ENCODE peak calls at places on chromosomes 11 and 22, in seven cellular contexts. One of them, this sample, is unnamed.

GRCh38 chr11:66112640-66113098 is 42.6 kb downstream of the PACS1 start:
- DNase-seq in colonic mucosa: no peak
- DNase-seq in GM12878: no peak
- DNase-seq in K562: no peak
- DNase-seq in kidney: no peak
- DNase-seq in fibroblast of lung: peak
- DNase-seq in Karpas-422: peak
- DNase-seq in this sample: peak

GRCh38 chr11:34356576-34356917 is 1.3 kb downstream of the ABTB2 start:
- DNase-seq in colonic mucosa: no peak
- DNase-seq in GM12878: no peak
- DNase-seq in K562: no peak
- DNase-seq in kidney: peak
- DNase-seq in fibroblast of lung: peak
- DNase-seq in Karpas-422: no peak
- DNase-seq in this sample: peak

GRCh38 chr11:21774212-21774611 is 418.7 kb upstream of the ANO5 start:
- DNase-seq in colonic mucosa: no peak
- DNase-seq in GM12878: no peak
- DNase-seq in K562: no peak
- DNase-seq in kidney: no peak
- DNase-seq in fibroblast of lung: peak
- DNase-seq in Karpas-422: no peak
- DNase-seq in this sample: peak

GRCh38 chr11:35932641-35933571 is 11.0 kb upstream of the LDLRAD3 start:
- DNase-seq in colonic mucosa: no peak
- DNase-seq in GM12878: no peak
- DNase-seq in K562: no peak
- DNase-seq in kidney: no peak
- DNase-seq in fibroblast of lung: peak
- DNase-seq in Karpas-422: no peak
- DNase-seq in this sample: no peak

GRCh38 chr22:45452565-45453449 is 39.3 kb downstream of the RIBC2 start:
- DNase-seq in colonic mucosa: no peak
- DNase-seq in GM12878: no peak
- DNase-seq in K562: no peak
- DNase-seq in kidney: no peak
- DNase-seq in fibroblast of lung: peak
- DNase-seq in Karpas-422: no peak
- DNase-seq in this sample: peak

GRCh38 chr11:15685311-15685710 is 570.6 kb downstream of the INSC start:
- DNase-seq in colonic mucosa: peak
- DNase-seq in GM12878: no peak
- DNase-seq in K562: no peak
- DNase-seq in kidney: no peak
- DNase-seq in fibroblast of lung: peak
- DNase-seq in Karpas-422: no peak
- DNase-seq in this sample: no peak

GRCh38 chr22:49247194-49247924 is 580.3 kb downstream of the BRD1 start:
- DNase-seq in colonic mucosa: no peak
- DNase-seq in GM12878: no peak
- DNase-seq in K562: no peak
- DNase-seq in kidney: no peak
- DNase-seq in fibroblast of lung: no peak
- DNase-seq in Karpas-422: no peak
- DNase-seq in this sample: no peak

GRCh38 chr11:61138940-61139339 is 22.3 kb downstream of the VPS37C start:
- DNase-seq in colonic mucosa: no peak
- DNase-seq in GM12878: no peak
- DNase-seq in K562: no peak
- DNase-seq in kidney: peak
- DNase-seq in fibroblast of lung: peak
- DNase-seq in Karpas-422: no peak
- DNase-seq in this sample: peak

GRCh38 chr22:25757686-25758085 is 15.7 kb downstream of the MYO18B start:
- DNase-seq in colonic mucosa: no peak
- DNase-seq in GM12878: no peak
- DNase-seq in K562: no peak
- DNase-seq in kidney: no peak
- DNase-seq in fibroblast of lung: no peak
- DNase-seq in Karpas-422: no peak
- DNase-seq in this sample: no peak

DNA sequence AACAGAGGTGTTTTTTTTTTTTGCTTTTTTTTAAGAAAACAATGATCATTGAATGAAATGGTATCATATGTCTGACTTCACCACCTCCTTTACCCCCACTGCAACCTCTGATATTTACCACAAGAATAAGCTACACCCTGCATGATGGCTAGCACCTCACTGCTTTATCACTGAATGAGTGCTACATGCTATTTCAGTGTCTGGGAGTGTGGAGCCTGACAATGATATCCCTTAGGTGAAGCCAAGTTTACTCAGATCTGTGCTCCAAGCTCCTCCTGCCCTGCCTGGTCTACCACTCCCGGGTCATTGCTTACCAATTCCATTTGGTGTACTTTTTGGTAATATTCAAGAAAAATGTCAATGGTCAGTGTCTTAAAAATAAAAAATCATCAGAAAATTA is 21.1 kb downstream of the MMP20 start:
- DNase-seq in colonic mucosa: no peak
- DNase-seq in GM12878: no peak
- DNase-seq in K562: no peak
- DNase-seq in kidney: no peak
- DNase-seq in fibroblast of lung: no peak
- DNase-seq in Karpas-422: no peak
- DNase-seq in this sample: no peak
- H3K9ac ChIP-seq in colonic mucosa: no peak
- H3K9ac ChIP-seq in GM12878: no peak
- H3K9ac ChIP-seq in K562: no peak
- H3K9ac ChIP-seq in kidney: no peak
- H3K9ac ChIP-seq in fibroblast of lung: no peak
- H3K9ac ChIP-seq in Karpas-422: no peak
- H3K9ac ChIP-seq in this sample: no peak

GRCh38 chr22:22194931-22195264 is 49.7 kb upstream of the VPREB1 start:
- DNase-seq in colonic mucosa: no peak
- DNase-seq in GM12878: no peak
- DNase-seq in K562: no peak
- DNase-seq in kidney: no peak
- DNase-seq in fibroblast of lung: no peak
- DNase-seq in Karpas-422: no peak
- DNase-seq in this sample: no peak

GRCh38 chr22:22193923-22194322 is 50.7 kb upstream of the VPREB1 start:
- DNase-seq in colonic mucosa: no peak
- DNase-seq in GM12878: no peak
- DNase-seq in K562: no peak
- DNase-seq in kidney: no peak
- DNase-seq in fibroblast of lung: no peak
- DNase-seq in Karpas-422: no peak
- DNase-seq in this sample: no peak

GRCh38 chr22:22196018-22196533 is 48.5 kb upstream of the VPREB1 start:
- DNase-seq in colonic mucosa: no peak
- DNase-seq in GM12878: no peak
- DNase-seq in K562: no peak
- DNase-seq in kidney: no peak
- DNase-seq in fibroblast of lung: no peak
- DNase-seq in Karpas-422: peak
- DNase-seq in this sample: no peak

GRCh38 chr22:22196833-22197477 is 47.6 kb upstream of the VPREB1 start:
- DNase-seq in colonic mucosa: no peak
- DNase-seq in GM12878: no peak
- DNase-seq in K562: no peak
- DNase-seq in kidney: no peak
- DNase-seq in fibroblast of lung: no peak
- DNase-seq in Karpas-422: no peak
- DNase-seq in this sample: no peak

DNA sequence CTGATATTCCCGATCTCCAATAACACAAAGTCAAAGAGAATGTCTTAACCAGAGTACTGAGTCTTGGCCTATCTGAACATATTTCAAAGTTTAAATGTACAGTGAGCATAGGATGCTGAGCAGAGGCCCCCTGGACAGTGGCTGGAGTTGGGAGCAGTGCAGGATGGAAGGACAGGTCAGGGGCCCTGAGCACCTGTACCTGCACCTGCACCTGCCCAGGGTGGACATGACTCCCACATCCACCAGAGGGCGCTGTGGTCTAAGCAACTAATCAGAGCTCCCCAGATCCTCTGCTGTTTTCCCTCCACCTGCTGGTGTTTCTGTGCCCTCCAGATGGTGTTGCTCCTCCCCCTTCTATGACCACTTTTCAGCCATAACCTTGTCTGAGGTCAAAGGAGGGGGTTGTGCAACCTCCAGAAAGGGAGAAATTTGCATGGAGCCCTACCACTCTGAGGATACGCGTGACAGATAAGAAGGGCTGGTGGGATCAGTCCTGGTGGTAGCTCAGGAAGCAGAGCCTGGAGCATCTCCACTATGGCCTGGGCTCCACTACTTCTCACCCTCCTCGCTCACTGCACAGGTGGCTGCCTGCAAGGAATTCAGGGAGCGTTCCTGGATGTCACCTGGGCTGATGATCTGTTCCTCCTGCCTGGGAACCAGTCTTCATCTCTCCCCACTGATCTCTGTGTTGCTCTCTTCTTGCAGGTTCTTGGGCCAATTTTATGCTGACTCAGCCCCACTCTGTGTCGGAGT is 49.1 kb upstream of the VPREB1 start:
- DNase-seq in colonic mucosa: peak
- DNase-seq in GM12878: peak
- DNase-seq in K562: peak
- DNase-seq in kidney: no peak
- DNase-seq in fibroblast of lung: peak
- DNase-seq in Karpas-422: peak
- DNase-seq in this sample: peak
- H3K9ac ChIP-seq in colonic mucosa: no peak
- H3K9ac ChIP-seq in GM12878: peak
- H3K9ac ChIP-seq in K562: no peak
- H3K9ac ChIP-seq in kidney: no peak
- H3K9ac ChIP-seq in fibroblast of lung: no peak
- H3K9ac ChIP-seq in Karpas-422: peak
- H3K9ac ChIP-seq in this sample: no peak

GRCh38 chr22:43163241-43163795 is 12.0 kb downstream of the TSPO start:
- DNase-seq in colonic mucosa: no peak
- DNase-seq in GM12878: no peak
- DNase-seq in K562: no peak
- DNase-seq in kidney: peak
- DNase-seq in fibroblast of lung: no peak
- DNase-seq in Karpas-422: no peak
- DNase-seq in this sample: no peak
- H3K9ac ChIP-seq in colonic mucosa: peak
- H3K9ac ChIP-seq in GM12878: no peak
- H3K9ac ChIP-seq in K562: no peak
- H3K9ac ChIP-seq in kidney: no peak
- H3K9ac ChIP-seq in fibroblast of lung: no peak
- H3K9ac ChIP-seq in Karpas-422: no peak
- H3K9ac ChIP-seq in this sample: no peak

GRCh38 chr22:32585737-32586136 is 111.1 kb downstream of the FBXO7 start:
- DNase-seq in colonic mucosa: no peak
- DNase-seq in GM12878: no peak
- DNase-seq in K562: no peak
- DNase-seq in kidney: no peak
- DNase-seq in fibroblast of lung: no peak
- DNase-seq in Karpas-422: no peak
- DNase-seq in this sample: no peak

GRCh38 chr22:32583921-32584335 is 109.3 kb downstream of the FBXO7 start:
- DNase-seq in colonic mucosa: no peak
- DNase-seq in GM12878: no peak
- DNase-seq in K562: no peak
- DNase-seq in kidney: no peak
- DNase-seq in fibroblast of lung: peak
- DNase-seq in Karpas-422: no peak
- DNase-seq in this sample: no peak

GRCh38 chr22:32587449-32587848 is 112.8 kb downstream of the FBXO7 start:
- DNase-seq in colonic mucosa: no peak
- DNase-seq in GM12878: no peak
- DNase-seq in K562: no peak
- DNase-seq in kidney: no peak
- DNase-seq in fibroblast of lung: peak
- DNase-seq in Karpas-422: no peak
- DNase-seq in this sample: peak

GRCh38 chr22:32583074-32583677 is 108.6 kb downstream of the FBXO7 start:
- DNase-seq in colonic mucosa: no peak
- DNase-seq in GM12878: no peak
- DNase-seq in K562: no peak
- DNase-seq in kidney: no peak
- DNase-seq in fibroblast of lung: no peak
- DNase-seq in Karpas-422: no peak
- DNase-seq in this sample: no peak

DNA sequence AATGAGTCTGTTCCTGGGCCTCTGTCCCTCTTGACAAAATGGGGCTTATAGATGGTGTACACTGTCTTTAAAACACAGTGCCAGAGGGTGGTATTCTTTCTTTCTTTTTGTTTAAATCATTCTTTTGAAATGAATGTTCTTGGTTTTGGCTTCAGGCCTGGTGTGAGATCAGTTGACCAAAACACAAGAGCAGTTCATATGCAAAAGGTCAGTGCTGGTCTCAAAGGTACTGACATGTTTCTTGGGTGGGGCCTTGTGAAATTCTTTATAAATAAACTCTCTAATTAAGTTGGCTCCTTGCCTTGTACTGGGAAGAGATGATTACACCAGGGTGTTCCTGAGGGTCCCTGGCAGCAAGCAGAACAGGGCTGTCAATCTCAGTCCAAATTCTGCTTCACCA is 110.0 kb downstream of the FBXO7 start:
- DNase-seq in colonic mucosa: no peak
- DNase-seq in GM12878: no peak
- DNase-seq in K562: no peak
- DNase-seq in kidney: no peak
- DNase-seq in fibroblast of lung: peak
- DNase-seq in Karpas-422: no peak
- DNase-seq in this sample: peak
- H3K9ac ChIP-seq in colonic mucosa: no peak
- H3K9ac ChIP-seq in GM12878: no peak
- H3K9ac ChIP-seq in K562: no peak
- H3K9ac ChIP-seq in kidney: no peak
- H3K9ac ChIP-seq in fibroblast of lung: no peak
- H3K9ac ChIP-seq in Karpas-422: no peak
- H3K9ac ChIP-seq in this sample: no peak

GRCh38 chr22:47090591-47091240 is 328.3 kb downstream of the TBC1D22A start:
- DNase-seq in colonic mucosa: no peak
- DNase-seq in GM12878: no peak
- DNase-seq in K562: peak
- DNase-seq in kidney: no peak
- DNase-seq in fibroblast of lung: peak
- DNase-seq in Karpas-422: no peak
- DNase-seq in this sample: peak
- H3K9ac ChIP-seq in colonic mucosa: no peak
- H3K9ac ChIP-seq in GM12878: no peak
- H3K9ac ChIP-seq in K562: no peak
- H3K9ac ChIP-seq in kidney: no peak
- H3K9ac ChIP-seq in fibroblast of lung: no peak
- H3K9ac ChIP-seq in Karpas-422: no peak
- H3K9ac ChIP-seq in this sample: peak

DNA sequence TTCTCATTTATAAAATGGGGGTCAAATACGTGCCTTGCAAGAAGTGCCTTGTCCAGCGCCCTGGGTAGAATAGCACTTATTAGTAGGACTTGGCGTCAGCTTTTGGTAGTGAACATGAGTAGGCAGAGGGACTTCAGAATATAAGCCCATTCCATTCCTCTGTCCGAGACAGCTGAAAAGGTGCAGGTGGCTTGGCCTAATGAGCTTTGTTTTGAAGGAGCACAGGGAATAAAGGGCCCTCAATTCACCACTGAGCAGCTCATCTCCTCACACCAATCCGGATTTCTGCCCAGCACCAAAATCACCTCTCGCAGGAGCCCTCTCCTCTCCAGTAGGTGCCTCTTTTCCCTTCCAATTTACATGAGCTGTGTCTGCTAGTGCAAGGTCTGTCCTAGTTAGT is 91.2 kb downstream of the DSCAML1 start:
- DNase-seq in colonic mucosa: no peak
- DNase-seq in GM12878: no peak
- DNase-seq in K562: no peak
- DNase-seq in kidney: no peak
- DNase-seq in fibroblast of lung: no peak
- DNase-seq in Karpas-422: no peak
- DNase-seq in this sample: no peak
- H3K9ac ChIP-seq in colonic mucosa: no peak
- H3K9ac ChIP-seq in GM12878: no peak
- H3K9ac ChIP-seq in K562: no peak
- H3K9ac ChIP-seq in kidney: no peak
- H3K9ac ChIP-seq in fibroblast of lung: no peak
- H3K9ac ChIP-seq in Karpas-422: no peak
- H3K9ac ChIP-seq in this sample: no peak

This sample was measured in astrocyte.